ENCODE peak calls at places on chromosome 7, in nine cellular contexts. F is kidney glomerular epithelial cell; S is stimulated activated CD8-positive, alpha-beta memory T cell treated with anti-CD3 and anti-CD28 coated beads, Interleukin-15, amount 100 ng/mL, for 24 hours; W is nucleus accumbens; A is activated naive CD4-positive, alpha-beta T cell; U is H4; K is endothelial cell; X is Right ventricle myocardium superior; Z is activated T-cell treated with anti-CD3 and anti-CD28 coated beads for 1 hour. D is an unnamed sample.

GRCh38 chr7:40230086-40230485 is 95.3 kb downstream of the SUGCT start:
- DNase-seq in F (no peak), S (no peak), W (no peak), A (no peak), U (no peak), K (no peak), X (no peak), Z (no peak), D (no peak)

GRCh38 chr7:41148521-41148951 is 554.4 kb downstream of the INHBA start:
- DNase-seq in F (peak), S (no peak), W (no peak), A (no peak), U (peak), K (no peak), X (no peak), Z (no peak), D (no peak)

GRCh38 chr7:148114807-148115206 is 475.8 kb upstream of the C7orf33 start:
- DNase-seq in F (no peak), S (no peak), W (no peak), A (no peak), U (no peak), K (no peak), X (no peak), Z (no peak), D (no peak)

GRCh38 chr7:151735186-151735853 is 141.6 kb downstream of the PRKAG2 start:
- DNase-seq in F (no peak), S (no peak), W (no peak), A (no peak), U (no peak), K (no peak), X (no peak), Z (no peak), D (no peak)

GRCh38 chr7:5549096-5549896 is 125.7 kb upstream of the TNRC18 start:
- DNase-seq in F (peak), S (no peak), W (no peak), A (no peak), U (peak), K (no peak), X (no peak), Z (no peak), D (no peak)

GRCh38 chr7:39700932-39701331 is 77.6 kb downstream of the RALA start:
- DNase-seq in F (no peak), S (no peak), W (no peak), A (no peak), U (no peak), K (no peak), X (peak), Z (no peak), D (no peak)

GRCh38 chr7:150800576-150801241 is at the start of gene TMEM176A:
- DNase-seq in F (no peak), S (no peak), W (peak), A (no peak), U (no peak), K (no peak), X (peak), Z (peak), D (no peak)

GRCh38 chr7:33806284-33807157 is 98.8 kb upstream of the BMPER start:
- DNase-seq in F (no peak), S (no peak), W (no peak), A (no peak), U (no peak), K (no peak), X (peak), Z (no peak), D (no peak)

GRCh38 chr7:30921540-30921930 is 9.9 kb downstream of the AQP1 start:
- DNase-seq in F (no peak), S (no peak), W (no peak), A (no peak), U (no peak), K (no peak), X (no peak), Z (no peak), D (no peak)

GRCh38 chr7:16063691-16064090 is 357.6 kb downstream of the CRPPA start:
- DNase-seq in F (no peak), S (no peak), W (no peak), A (no peak), U (no peak), K (no peak), X (no peak), Z (no peak), D (no peak)